ENCODE peak calls at places on chromosome 13, in four cellular contexts. One of them, this sample, is unnamed.

GRCh38 chr13:98301721-98302120 is 124.7 kb upstream of the RNF113B start:
- DNase-seq in lung: no peak
- DNase-seq in B cell: no peak
- DNase-seq in GM10248: no peak
- DNase-seq in this sample: no peak

GRCh38 chr13:24709186-24709913 is 29.1 kb downstream of the ATP12A start:
- DNase-seq in lung: no peak
- DNase-seq in B cell: no peak
- DNase-seq in GM10248: peak
- DNase-seq in this sample: no peak

GRCh38 chr13:49311816-49312215 is 64.1 kb downstream of the CDADC1 start:
- DNase-seq in B cell: no peak
- DNase-seq in GM10248: no peak
- DNase-seq in lung: no peak
- DNase-seq in this sample: no peak

GRCh38 chr13:38566023-38566422 is 120.9 kb upstream of the FREM2 start:
- DNase-seq in lung: no peak
- DNase-seq in B cell: no peak
- DNase-seq in GM10248: no peak
- DNase-seq in this sample: no peak

GRCh38 chr13:24500977-24501376 is 11.6 kb downstream of the PARP4 start:
- DNase-seq in GM10248: no peak
- DNase-seq in lung: no peak
- DNase-seq in B cell: no peak
- DNase-seq in this sample: no peak

GRCh38 chr13:41004875-41005693 is 14.0 kb downstream of the ELF1 start:
- DNase-seq in GM10248: peak
- DNase-seq in B cell: peak
- DNase-seq in lung: no peak
- DNase-seq in this sample: no peak

GRCh38 chr13:46721054-46721453 is 75.9 kb downstream of the ESD start:
- DNase-seq in lung: no peak
- DNase-seq in GM10248: peak
- DNase-seq in B cell: peak
- DNase-seq in this sample: peak

GRCh38 chr13:100854091-100854490 is 179.5 kb upstream of the TMTC4 start:
- DNase-seq in lung: no peak
- DNase-seq in GM10248: no peak
- DNase-seq in B cell: no peak
- DNase-seq in this sample: no peak

GRCh38 chr13:67048793-67049150 is 181.4 kb downstream of the PCDH9 start:
- DNase-seq in lung: no peak
- DNase-seq in B cell: no peak
- DNase-seq in GM10248: no peak
- DNase-seq in this sample: no peak

GRCh38 chr13:32581177-32581786 is 5.0 kb upstream of the PDS5B start:
- DNase-seq in GM10248: peak
- DNase-seq in lung: no peak
- DNase-seq in B cell: no peak
- DNase-seq in this sample: no peak

GRCh38 chr13:96460571-96460970 is 370.7 kb downstream of the HS6ST3 start:
- DNase-seq in B cell: no peak
- DNase-seq in GM10248: no peak
- DNase-seq in lung: no peak
- DNase-seq in this sample: no peak

GRCh38 chr13:74288361-74288911 is 154.2 kb upstream of the KLF12 start:
- DNase-seq in GM10248: no peak
- DNase-seq in B cell: peak
- DNase-seq in lung: no peak
- DNase-seq in this sample: peak

GRCh38 chr13:95355491-95355890 is 54.2 kb upstream of the ABCC4 start:
- DNase-seq in GM10248: no peak
- DNase-seq in lung: no peak
- DNase-seq in B cell: no peak
- DNase-seq in this sample: no peak

GRCh38 chr13:42110410-42111155 is 62.1 kb downstream of the DGKH start:
- DNase-seq in GM10248: peak
- DNase-seq in lung: no peak
- DNase-seq in B cell: no peak
- DNase-seq in this sample: no peak

GRCh38 chr13:101399365-101399764 is 16.9 kb downstream of the NALCN start:
- DNase-seq in GM10248: no peak
- DNase-seq in B cell: no peak
- DNase-seq in lung: no peak
- DNase-seq in this sample: no peak

GRCh38 chr13:95275322-95276118 is 25.7 kb downstream of the ABCC4 start:
- DNase-seq in lung: no peak
- DNase-seq in B cell: no peak
- DNase-seq in GM10248: no peak
- DNase-seq in this sample: no peak

DNA sequence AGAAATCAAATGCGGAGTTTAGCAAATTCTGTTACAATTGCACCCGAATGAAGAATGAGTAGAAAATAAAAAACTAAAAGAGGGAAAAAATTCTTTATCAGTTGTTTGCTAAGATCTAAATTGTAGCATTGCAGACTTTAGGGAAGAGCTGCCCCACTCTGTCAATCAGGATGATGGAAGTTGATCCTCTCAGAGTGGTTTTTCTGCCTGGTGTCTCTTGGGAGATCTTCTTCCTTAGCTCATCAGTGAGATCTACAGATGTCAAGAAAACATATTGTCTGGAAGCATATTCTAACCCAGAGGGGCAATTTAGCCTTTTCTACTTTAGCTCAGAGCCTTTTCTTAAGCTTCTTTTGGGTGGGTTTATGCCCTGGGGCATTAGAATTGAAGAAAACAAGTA is 223.2 kb upstream of the PCDH17 start:
- DNase-seq in GM10248: no peak
- DNase-seq in lung: no peak
- DNase-seq in B cell: no peak
- DNase-seq in this sample: no peak
- TF ChIP-seq CTCF in GM10248: no peak
- TF ChIP-seq CTCF in lung: no peak
- TF ChIP-seq CTCF in B cell: no peak
- TF ChIP-seq CTCF in this sample: no peak

GRCh38 chr13:43134896-43135295 is 111.5 kb downstream of the DNAJC15 start:
- DNase-seq in B cell: no peak
- DNase-seq in GM10248: no peak
- DNase-seq in lung: no peak
- DNase-seq in this sample: peak

GRCh38 chr13:43132911-43133310 is 109.5 kb downstream of the DNAJC15 start:
- DNase-seq in B cell: no peak
- DNase-seq in GM10248: no peak
- DNase-seq in lung: no peak
- DNase-seq in this sample: peak

GRCh38 chr13:43129511-43130130 is 106.2 kb downstream of the DNAJC15 start:
- DNase-seq in lung: no peak
- DNase-seq in GM10248: no peak
- DNase-seq in B cell: no peak
- DNase-seq in this sample: no peak

GRCh38 chr13:43133792-43134191 is 110.4 kb downstream of the DNAJC15 start:
- DNase-seq in GM10248: no peak
- DNase-seq in lung: no peak
- DNase-seq in B cell: no peak
- DNase-seq in this sample: no peak

DNA sequence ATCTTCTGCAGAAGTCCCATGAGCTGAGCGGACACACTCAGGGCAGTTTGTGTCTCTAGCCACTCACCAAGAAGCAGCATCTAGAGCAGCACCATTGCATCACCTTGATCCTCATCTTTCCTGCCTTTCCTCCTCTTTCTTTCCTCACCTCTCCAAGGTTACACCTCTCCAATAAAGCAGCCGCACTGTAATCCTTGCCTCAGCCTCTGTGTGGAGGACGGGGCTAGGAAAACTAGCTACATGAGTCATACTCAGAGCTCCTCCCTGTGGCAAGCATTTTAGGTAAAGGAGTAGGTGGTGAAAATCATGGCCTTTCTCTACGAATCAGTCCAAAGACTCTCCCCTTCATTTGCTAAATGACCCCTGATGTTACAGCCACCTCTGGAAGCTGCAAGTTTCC is 108.8 kb downstream of the DNAJC15 start:
- DNase-seq in B cell: no peak
- DNase-seq in lung: no peak
- DNase-seq in GM10248: peak
- DNase-seq in this sample: no peak
- TF ChIP-seq CTCF in B cell: no peak
- TF ChIP-seq CTCF in lung: peak
- TF ChIP-seq CTCF in GM10248: peak
- TF ChIP-seq CTCF in this sample: no peak

GRCh38 chr13:48068036-48068435 is 26.9 kb downstream of the MED4 start:
- DNase-seq in lung: no peak
- DNase-seq in GM10248: no peak
- DNase-seq in B cell: no peak
- DNase-seq in this sample: no peak
- TF ChIP-seq CTCF in lung: no peak
- TF ChIP-seq CTCF in GM10248: no peak
- TF ChIP-seq CTCF in B cell: no peak
- TF ChIP-seq CTCF in this sample: no peak

GRCh38 chr13:104106705-104107393 is 1040.6 kb upstream of the SLC10A2 start:
- DNase-seq in B cell: no peak
- DNase-seq in GM10248: no peak
- DNase-seq in lung: no peak
- DNase-seq in this sample: no peak

GRCh38 chr13:104114111-104114510 is 1047.9 kb upstream of the SLC10A2 start:
- DNase-seq in lung: no peak
- DNase-seq in GM10248: no peak
- DNase-seq in B cell: no peak
- DNase-seq in this sample: no peak

GRCh38 chr13:104105418-104106355 is 1039.5 kb upstream of the SLC10A2 start:
- DNase-seq in lung: no peak
- DNase-seq in B cell: no peak
- DNase-seq in GM10248: no peak
- DNase-seq in this sample: no peak

DNA sequence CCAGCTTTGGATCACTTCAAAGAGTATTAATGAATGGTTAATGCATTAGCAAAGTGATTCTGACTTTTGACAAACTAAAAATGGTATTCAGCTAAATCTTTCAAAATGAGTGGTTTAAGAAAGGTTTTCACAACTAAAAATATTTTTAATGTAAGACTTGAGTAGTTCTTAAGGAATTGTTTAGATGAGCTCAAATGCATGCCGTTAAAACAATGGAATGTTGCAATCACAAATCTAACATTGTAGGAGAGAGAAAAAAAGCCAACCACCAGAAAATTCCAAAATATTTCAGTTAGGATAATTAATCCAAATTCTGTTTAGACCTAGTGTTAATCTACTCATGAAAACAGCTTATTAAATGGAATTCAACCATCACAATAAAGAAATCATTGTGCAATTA is 1044.8 kb upstream of the SLC10A2 start:
- DNase-seq in GM10248: no peak
- DNase-seq in lung: no peak
- DNase-seq in B cell: no peak
- DNase-seq in this sample: no peak
- TF ChIP-seq CTCF in GM10248: no peak
- TF ChIP-seq CTCF in lung: no peak
- TF ChIP-seq CTCF in B cell: no peak
- TF ChIP-seq CTCF in this sample: no peak

GRCh38 chr13:90233933-90234672 is 1113.4 kb upstream of the MIR17HG start:
- DNase-seq in GM10248: no peak
- DNase-seq in lung: no peak
- DNase-seq in B cell: no peak
- DNase-seq in this sample: no peak
- TF ChIP-seq CTCF in GM10248: no peak
- TF ChIP-seq CTCF in lung: no peak
- TF ChIP-seq CTCF in B cell: no peak
- TF ChIP-seq CTCF in this sample: no peak

GRCh38 chr13:30808600-30808999 is 73.3 kb downstream of the ALOX5AP start:
- DNase-seq in GM10248: no peak
- DNase-seq in lung: no peak
- DNase-seq in B cell: no peak
- DNase-seq in this sample: no peak
- TF ChIP-seq CTCF in GM10248: peak
- TF ChIP-seq CTCF in lung: no peak
- TF ChIP-seq CTCF in B cell: no peak
- TF ChIP-seq CTCF in this sample: no peak

DNA sequence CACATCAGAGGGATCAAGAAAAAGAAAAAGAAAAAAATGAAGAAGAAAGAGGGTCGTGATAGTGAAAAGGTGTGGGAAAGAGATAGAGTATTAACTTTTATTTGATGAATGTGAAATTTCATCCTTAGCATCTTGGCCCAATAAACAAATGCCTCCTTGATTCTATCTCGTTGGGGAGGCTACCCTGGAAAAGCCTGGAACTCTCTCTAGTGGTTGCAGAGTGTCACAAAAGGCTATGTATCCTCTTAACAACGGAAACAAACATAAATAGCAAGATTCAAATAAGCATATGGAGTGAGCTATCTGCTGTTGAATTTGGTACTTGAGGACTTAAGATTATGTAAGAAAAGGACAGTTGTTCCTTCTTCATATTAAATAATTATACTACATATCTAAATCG is 557.4 kb downstream of the DCT start:
- DNase-seq in lung: no peak
- DNase-seq in B cell: no peak
- DNase-seq in GM10248: no peak
- DNase-seq in this sample: no peak
- TF ChIP-seq CTCF in lung: no peak
- TF ChIP-seq CTCF in B cell: no peak
- TF ChIP-seq CTCF in GM10248: no peak
- TF ChIP-seq CTCF in this sample: no peak

GRCh38 chr13:63636231-63636993 is 2220.8 kb upstream of the PCDH20 start:
- DNase-seq in GM10248: no peak
- DNase-seq in B cell: no peak
- DNase-seq in lung: no peak
- DNase-seq in this sample: no peak
- TF ChIP-seq CTCF in GM10248: no peak
- TF ChIP-seq CTCF in B cell: no peak
- TF ChIP-seq CTCF in lung: no peak
- TF ChIP-seq CTCF in this sample: peak

GRCh38 chr13:27449936-27450828 is at the start of gene MTIF3:
- DNase-seq in lung: peak
- DNase-seq in GM10248: peak
- DNase-seq in B cell: peak
- DNase-seq in this sample: peak
- TF ChIP-seq CTCF in lung: no peak
- TF ChIP-seq CTCF in GM10248: no peak
- TF ChIP-seq CTCF in B cell: no peak
- TF ChIP-seq CTCF in this sample: no peak

GRCh38 chr13:26255717-26256277 is 1.9 kb downstream of the CDK8 start:
- DNase-seq in GM10248: no peak
- DNase-seq in B cell: no peak
- DNase-seq in lung: no peak
- DNase-seq in this sample: no peak
- TF ChIP-seq CTCF in GM10248: peak
- TF ChIP-seq CTCF in B cell: peak
- TF ChIP-seq CTCF in lung: no peak
- TF ChIP-seq CTCF in this sample: peak

This sample was measured in glutamatergic neuron.